ENCODE peak calls at places on chromosomes 13 and 19, in nine cellular contexts. One of them, this sample, is unnamed. For H3K27me3, the result is how much of the 10 kb centered on the place peaks cover.

GRCh38 chr19:41876847-41877489 is at the start of gene CD79A:
- DNase-seq in heart left ventricle: no peak
- DNase-seq in right atrium auricular region: no peak
- DNase-seq in transverse colon: peak
- DNase-seq in fibroblast of lung: no peak
- DNase-seq in AG04450: no peak
- DNase-seq in uterus: no peak
- DNase-seq in cardiac muscle cell: no peak
- DNase-seq in thyroid gland: no peak
- DNase-seq in this sample: no peak

GRCh38 chr19:40555978-40556689 is 20.5 kb upstream of the SHKBP1 start:
- DNase-seq in heart left ventricle: no peak
- DNase-seq in right atrium auricular region: no peak
- DNase-seq in transverse colon: no peak
- DNase-seq in fibroblast of lung: no peak
- DNase-seq in AG04450: no peak
- DNase-seq in uterus: no peak
- DNase-seq in cardiac muscle cell: no peak
- DNase-seq in thyroid gland: no peak
- DNase-seq in this sample: no peak

GRCh38 chr13:78215458-78215857 is 296.8 kb upstream of the EDNRB start:
- DNase-seq in heart left ventricle: no peak
- DNase-seq in right atrium auricular region: no peak
- DNase-seq in transverse colon: no peak
- DNase-seq in fibroblast of lung: no peak
- DNase-seq in AG04450: no peak
- DNase-seq in uterus: no peak
- DNase-seq in cardiac muscle cell: no peak
- DNase-seq in thyroid gland: no peak
- DNase-seq in this sample: no peak

GRCh38 chr13:41211062-41211461 is 16.7 kb upstream of the KBTBD7 start:
- DNase-seq in heart left ventricle: no peak
- DNase-seq in right atrium auricular region: no peak
- DNase-seq in transverse colon: no peak
- DNase-seq in fibroblast of lung: no peak
- DNase-seq in AG04450: no peak
- DNase-seq in uterus: no peak
- DNase-seq in cardiac muscle cell: no peak
- DNase-seq in thyroid gland: no peak
- DNase-seq in this sample: no peak

GRCh38 chr13:49643003-49643651 is 14.8 kb downstream of the ARL11 start:
- DNase-seq in heart left ventricle: no peak
- DNase-seq in right atrium auricular region: no peak
- DNase-seq in transverse colon: no peak
- DNase-seq in fibroblast of lung: no peak
- DNase-seq in AG04450: no peak
- DNase-seq in uterus: no peak
- DNase-seq in cardiac muscle cell: no peak
- DNase-seq in thyroid gland: no peak
- DNase-seq in this sample: no peak

GRCh38 chr19:40398417-40399056 is 8.6 kb upstream of the HIPK4 start:
- DNase-seq in heart left ventricle: no peak
- DNase-seq in right atrium auricular region: no peak
- DNase-seq in transverse colon: peak
- DNase-seq in fibroblast of lung: peak
- DNase-seq in AG04450: no peak
- DNase-seq in uterus: peak
- DNase-seq in cardiac muscle cell: no peak
- DNase-seq in thyroid gland: peak
- DNase-seq in this sample: peak

GRCh38 chr13:40490086-40490723 is 176.2 kb downstream of the FOXO1 start:
- DNase-seq in heart left ventricle: no peak
- DNase-seq in right atrium auricular region: no peak
- DNase-seq in transverse colon: peak
- DNase-seq in fibroblast of lung: no peak
- DNase-seq in AG04450: no peak
- DNase-seq in uterus: no peak
- DNase-seq in cardiac muscle cell: no peak
- DNase-seq in thyroid gland: peak
- DNase-seq in this sample: peak

GRCh38 chr13:24764276-24764630 is 284 bp downstream of the RNF17 start:
- DNase-seq in heart left ventricle: no peak
- DNase-seq in right atrium auricular region: no peak
- DNase-seq in transverse colon: no peak
- DNase-seq in fibroblast of lung: no peak
- DNase-seq in AG04450: no peak
- DNase-seq in uterus: no peak
- DNase-seq in cardiac muscle cell: no peak
- DNase-seq in thyroid gland: no peak
- DNase-seq in this sample: no peak

GRCh38 chr19:7595466-7596133 is at the start of gene CAMSAP3:
- DNase-seq in heart left ventricle: no peak
- DNase-seq in right atrium auricular region: no peak
- DNase-seq in transverse colon: peak
- DNase-seq in fibroblast of lung: peak
- DNase-seq in AG04450: no peak
- DNase-seq in uterus: no peak
- DNase-seq in cardiac muscle cell: no peak
- DNase-seq in thyroid gland: peak
- DNase-seq in this sample: peak

GRCh38 chr19:7979559-7979958 is 25.9 kb downstream of the ELAVL1 start:
- DNase-seq in heart left ventricle: no peak
- DNase-seq in right atrium auricular region: no peak
- DNase-seq in transverse colon: no peak
- DNase-seq in fibroblast of lung: no peak
- DNase-seq in AG04450: no peak
- DNase-seq in uterus: no peak
- DNase-seq in cardiac muscle cell: no peak
- DNase-seq in thyroid gland: no peak
- DNase-seq in this sample: no peak

GRCh38 chr13:36858285-36858684 is 39.3 kb downstream of the RFXAP start:
- DNase-seq in heart left ventricle: no peak
- DNase-seq in right atrium auricular region: no peak
- DNase-seq in transverse colon: no peak
- DNase-seq in fibroblast of lung: peak
- DNase-seq in AG04450: peak
- DNase-seq in uterus: no peak
- DNase-seq in cardiac muscle cell: peak
- DNase-seq in thyroid gland: no peak
- DNase-seq in this sample: no peak

GRCh38 chr13:26529441-26529840 is 28.0 kb upstream of the WASF3 start:
- DNase-seq in heart left ventricle: no peak
- DNase-seq in right atrium auricular region: no peak
- DNase-seq in transverse colon: peak
- DNase-seq in fibroblast of lung: peak
- DNase-seq in AG04450: peak
- DNase-seq in uterus: no peak
- DNase-seq in cardiac muscle cell: peak
- DNase-seq in thyroid gland: peak
- DNase-seq in this sample: peak

GRCh38 chr19:38059897-38060296 is 152.9 kb downstream of the SIPA1L3 start:
- DNase-seq in heart left ventricle: no peak
- DNase-seq in right atrium auricular region: no peak
- DNase-seq in transverse colon: no peak
- DNase-seq in fibroblast of lung: no peak
- DNase-seq in AG04450: no peak
- DNase-seq in uterus: no peak
- DNase-seq in cardiac muscle cell: peak
- DNase-seq in thyroid gland: peak
- DNase-seq in this sample: no peak

GRCh38 chr13:47672245-47672975 is 328.7 kb downstream of the SUCLA2 start:
- DNase-seq in heart left ventricle: no peak
- DNase-seq in right atrium auricular region: no peak
- DNase-seq in transverse colon: no peak
- DNase-seq in fibroblast of lung: peak
- DNase-seq in AG04450: no peak
- DNase-seq in uterus: no peak
- DNase-seq in cardiac muscle cell: peak
- DNase-seq in thyroid gland: no peak
- DNase-seq in this sample: no peak

GRCh38 chr19:37980419-37980975 is 73.5 kb downstream of the SIPA1L3 start:
- DNase-seq in heart left ventricle: no peak
- DNase-seq in right atrium auricular region: no peak
- DNase-seq in transverse colon: no peak
- DNase-seq in fibroblast of lung: peak
- DNase-seq in AG04450: no peak
- DNase-seq in uterus: no peak
- DNase-seq in cardiac muscle cell: no peak
- DNase-seq in thyroid gland: peak
- DNase-seq in this sample: no peak

GRCh38 chr19:55027472-55028337 is 10.4 kb downstream of the GP6 start:
- DNase-seq in heart left ventricle: no peak
- DNase-seq in right atrium auricular region: no peak
- DNase-seq in transverse colon: no peak
- DNase-seq in fibroblast of lung: no peak
- DNase-seq in AG04450: no peak
- DNase-seq in uterus: no peak
- DNase-seq in cardiac muscle cell: no peak
- DNase-seq in thyroid gland: no peak
- DNase-seq in this sample: no peak

GRCh38 chr19:17184381-17184841 is 30.7 kb upstream of the USE1 start:
- DNase-seq in heart left ventricle: no peak
- DNase-seq in right atrium auricular region: no peak
- DNase-seq in transverse colon: peak
- DNase-seq in fibroblast of lung: no peak
- DNase-seq in AG04450: no peak
- DNase-seq in uterus: no peak
- DNase-seq in cardiac muscle cell: no peak
- DNase-seq in thyroid gland: no peak
- DNase-seq in this sample: no peak

GRCh38 chr13:98470920-98471319 is 106.0 kb downstream of the STK24 start:
- DNase-seq in heart left ventricle: no peak
- DNase-seq in right atrium auricular region: no peak
- DNase-seq in transverse colon: no peak
- DNase-seq in fibroblast of lung: no peak
- DNase-seq in AG04450: no peak
- DNase-seq in uterus: no peak
- DNase-seq in cardiac muscle cell: no peak
- DNase-seq in thyroid gland: no peak
- DNase-seq in this sample: no peak

GRCh38 chr19:5166262-5166661 is 174.3 kb downstream of the PTPRS start:
- DNase-seq in heart left ventricle: no peak
- DNase-seq in right atrium auricular region: no peak
- DNase-seq in transverse colon: no peak
- DNase-seq in fibroblast of lung: peak
- DNase-seq in AG04450: no peak
- DNase-seq in uterus: no peak
- DNase-seq in cardiac muscle cell: peak
- DNase-seq in thyroid gland: no peak
- DNase-seq in this sample: no peak
- H3K27ac ChIP-seq in heart left ventricle: no peak
- H3K27ac ChIP-seq in right atrium auricular region: no peak
- H3K27ac ChIP-seq in transverse colon: no peak
- H3K27ac ChIP-seq in fibroblast of lung: no peak
- H3K27ac ChIP-seq in AG04450: no peak
- H3K27ac ChIP-seq in uterus: no peak
- H3K27ac ChIP-seq in cardiac muscle cell: no peak
- H3K27ac ChIP-seq in thyroid gland: no peak
- H3K27ac ChIP-seq in this sample: no peak

DNA sequence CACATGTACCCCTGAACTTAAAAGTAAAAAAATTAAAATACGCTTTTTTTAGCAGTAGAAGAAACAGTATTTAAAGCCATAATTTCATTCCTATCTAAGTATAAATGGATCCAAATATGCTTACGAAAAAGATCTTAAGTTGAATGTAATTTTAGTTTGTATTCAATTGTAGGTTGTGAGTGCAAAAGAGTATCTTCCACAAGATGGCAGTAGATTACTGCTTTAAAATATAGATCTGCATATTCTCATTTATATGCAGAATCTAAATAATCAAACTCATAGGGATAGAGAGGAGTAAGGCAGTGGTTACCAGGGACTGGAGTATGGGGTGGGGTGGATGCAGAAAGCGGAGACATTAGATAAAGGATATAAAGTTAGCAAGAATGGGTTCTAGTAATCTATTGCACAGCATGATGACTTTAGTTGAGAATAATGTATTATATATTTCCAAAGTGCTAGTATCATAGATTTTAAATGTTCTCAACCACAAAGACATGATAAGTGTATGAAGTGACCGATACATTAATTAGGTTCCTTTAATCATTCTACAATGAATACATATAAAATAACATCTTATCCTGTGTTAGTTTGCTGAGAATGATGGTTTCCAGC is 14.2 kb downstream of the OR7A17 start:
- DNase-seq in heart left ventricle: no peak
- DNase-seq in right atrium auricular region: no peak
- DNase-seq in transverse colon: no peak
- DNase-seq in fibroblast of lung: no peak
- DNase-seq in AG04450: no peak
- DNase-seq in uterus: no peak
- DNase-seq in cardiac muscle cell: peak
- DNase-seq in thyroid gland: no peak
- DNase-seq in this sample: no peak
- TF ChIP-seq CTCF in heart left ventricle: peak
- TF ChIP-seq CTCF in right atrium auricular region: no peak
- TF ChIP-seq CTCF in transverse colon: peak
- TF ChIP-seq CTCF in fibroblast of lung: peak
- TF ChIP-seq CTCF in AG04450: peak
- TF ChIP-seq CTCF in uterus: no peak
- TF ChIP-seq CTCF in cardiac muscle cell: peak
- TF ChIP-seq CTCF in thyroid gland: no peak
- TF ChIP-seq CTCF in this sample: no peak

GRCh38 chr19:5244351-5244750 is 96.3 kb downstream of the PTPRS start:
- DNase-seq in heart left ventricle: no peak
- DNase-seq in right atrium auricular region: no peak
- DNase-seq in transverse colon: no peak
- DNase-seq in fibroblast of lung: no peak
- DNase-seq in AG04450: no peak
- DNase-seq in uterus: no peak
- DNase-seq in cardiac muscle cell: no peak
- DNase-seq in thyroid gland: no peak
- DNase-seq in this sample: no peak
- H3K27me3 ChIP-seq in heart left ventricle: under half
- H3K27me3 ChIP-seq in right atrium auricular region: under half
- H3K27me3 ChIP-seq in transverse colon: under half
- H3K27me3 ChIP-seq in fibroblast of lung: under half
- H3K27me3 ChIP-seq in AG04450: under half
- H3K27me3 ChIP-seq in uterus: under half
- H3K27me3 ChIP-seq in cardiac muscle cell: under half
- H3K27me3 ChIP-seq in thyroid gland: under half
- H3K27me3 ChIP-seq in this sample: under half

DNA sequence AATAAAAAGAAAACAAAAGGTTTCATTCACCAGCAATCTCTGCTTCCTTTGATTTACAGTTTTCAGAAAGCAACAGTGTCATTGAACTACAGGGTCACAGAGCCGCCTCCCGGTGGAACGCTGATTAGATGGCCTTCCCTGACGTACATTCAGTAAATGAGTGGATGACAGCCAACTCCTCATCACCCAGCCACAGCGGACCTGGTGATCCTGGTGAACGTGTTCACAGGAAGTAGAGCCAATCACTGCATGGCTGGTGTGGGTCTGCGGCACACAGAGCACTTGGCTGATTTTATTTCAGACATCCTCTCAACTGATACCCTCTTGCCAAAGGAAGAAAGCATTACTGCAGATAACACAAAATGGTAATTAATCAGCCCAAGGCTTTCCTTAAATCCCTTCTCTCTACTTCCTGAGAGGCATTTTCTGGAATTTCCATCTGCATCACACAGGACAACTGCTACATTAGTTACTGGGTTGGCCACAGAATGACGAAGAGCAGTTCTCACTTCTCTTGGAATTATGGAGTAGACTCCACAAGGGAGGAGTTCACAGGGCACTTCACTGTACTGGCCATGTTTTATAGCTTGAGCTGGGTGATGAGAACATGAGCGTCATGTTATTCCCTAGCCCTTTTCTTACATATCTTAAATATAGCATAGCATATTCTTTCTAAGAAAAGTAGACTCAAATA is 84.0 kb upstream of the SLC7A1 start:
- DNase-seq in heart left ventricle: peak
- DNase-seq in right atrium auricular region: peak
- DNase-seq in transverse colon: peak
- DNase-seq in fibroblast of lung: peak
- DNase-seq in AG04450: no peak
- DNase-seq in uterus: peak
- DNase-seq in cardiac muscle cell: peak
- DNase-seq in thyroid gland: no peak
- DNase-seq in this sample: peak
- H3K27ac ChIP-seq in heart left ventricle: no peak
- H3K27ac ChIP-seq in right atrium auricular region: no peak
- H3K27ac ChIP-seq in transverse colon: no peak
- H3K27ac ChIP-seq in fibroblast of lung: no peak
- H3K27ac ChIP-seq in AG04450: no peak
- H3K27ac ChIP-seq in uterus: no peak
- H3K27ac ChIP-seq in cardiac muscle cell: no peak
- H3K27ac ChIP-seq in thyroid gland: no peak
- H3K27ac ChIP-seq in this sample: no peak